ENCODE peak calls at places on chromosome 16, in four cellular contexts. M is CD4-positive, alpha-beta T cell; O is gastrocnemius medialis; I is cardiac muscle cell. W is an unnamed sample.

GRCh38 chr16:353404-354285 is 1.1 kb upstream of the AXIN1 start:
- DNase-seq in M (no peak), O (no peak), I (no peak), W (no peak)

GRCh38 chr16:13793788-13794461 is 126.0 kb upstream of the ERCC4 start:
- DNase-seq in M (no peak), O (no peak), I (peak), W (no peak)

GRCh38 chr16:11358531-11358930 is 13.3 kb downstream of the RMI2 start:
- DNase-seq in M (no peak), O (no peak), I (no peak), W (no peak)

GRCh38 chr16:69741519-69741918 is 13.2 kb downstream of the NOB1 start:
- DNase-seq in M (no peak), O (no peak), I (no peak), W (no peak)

GRCh38 chr16:12420661-12421209 is 383.0 kb downstream of the CPPED1 start:
- DNase-seq in M (no peak), O (no peak), I (peak), W (no peak)

GRCh38 chr16:58458634-58459343 is 41.2 kb upstream of the NDRG4 start:
- DNase-seq in M (no peak), O (no peak), I (no peak), W (no peak)

GRCh38 chr16:82252582-82252981 is 82.6 kb upstream of the MPHOSPH6 start:
- DNase-seq in M (no peak), O (no peak), I (no peak), W (no peak)

GRCh38 chr16:86496929-86497381 is 13.4 kb upstream of the FOXF1 start:
- DNase-seq in M (no peak), O (no peak), I (no peak), W (no peak)

GRCh38 chr16:81711609-81712329 is 67.3 kb upstream of the PLCG2 start:
- DNase-seq in M (no peak), O (no peak), I (no peak), W (no peak)

GRCh38 chr16:79418588-79418987 is 181.9 kb downstream of the MAF start:
- DNase-seq in M (no peak), O (no peak), I (no peak), W (no peak)

DNA sequence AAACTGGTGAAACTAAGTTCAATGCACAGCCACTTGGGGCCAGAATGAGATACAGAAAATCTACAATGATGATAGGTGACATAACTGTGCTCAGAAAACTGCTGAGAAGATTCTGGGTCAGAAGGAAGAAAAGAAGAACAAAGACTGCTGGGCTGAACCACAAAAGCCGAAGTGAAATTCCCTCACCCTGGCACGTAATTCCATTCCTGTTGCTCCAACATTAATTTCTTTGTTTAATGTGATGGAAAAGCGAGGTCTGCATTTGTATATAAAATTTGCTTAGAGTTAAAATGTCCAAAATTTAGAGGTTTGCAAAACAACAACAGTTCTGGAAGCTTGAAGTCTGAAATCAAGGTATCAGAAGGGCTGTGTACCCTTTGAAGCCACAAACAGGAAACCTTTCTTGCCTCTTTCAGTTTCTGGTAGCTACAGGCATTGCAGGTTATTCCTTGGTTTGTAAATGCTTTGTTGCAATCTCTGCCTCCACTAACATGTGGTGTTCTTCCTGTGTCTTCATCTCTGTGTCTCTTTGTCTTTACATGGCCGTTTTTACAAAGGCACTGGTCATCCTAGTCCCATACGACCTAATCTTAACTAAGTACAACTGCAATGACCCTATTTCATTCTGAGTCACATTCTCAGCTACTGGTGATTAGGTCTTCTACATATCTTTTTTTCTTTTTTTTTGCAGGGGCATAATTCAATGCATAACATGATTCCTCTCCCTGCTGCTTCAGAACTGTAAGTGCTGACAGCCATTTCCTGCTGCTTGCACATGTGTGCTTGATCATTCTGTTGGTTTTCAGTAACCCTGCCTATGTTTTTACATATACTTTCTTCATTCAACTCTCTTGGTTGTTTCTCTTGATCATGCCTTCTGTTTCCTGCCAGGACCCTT is 603.0 kb upstream of the CDH8 start:
- DNase-seq in M (no peak), O (no peak), I (no peak), W (no peak)
- TF ChIP-seq CTCF in M (no peak), O (no peak), I (no peak), W (no peak)

DNA sequence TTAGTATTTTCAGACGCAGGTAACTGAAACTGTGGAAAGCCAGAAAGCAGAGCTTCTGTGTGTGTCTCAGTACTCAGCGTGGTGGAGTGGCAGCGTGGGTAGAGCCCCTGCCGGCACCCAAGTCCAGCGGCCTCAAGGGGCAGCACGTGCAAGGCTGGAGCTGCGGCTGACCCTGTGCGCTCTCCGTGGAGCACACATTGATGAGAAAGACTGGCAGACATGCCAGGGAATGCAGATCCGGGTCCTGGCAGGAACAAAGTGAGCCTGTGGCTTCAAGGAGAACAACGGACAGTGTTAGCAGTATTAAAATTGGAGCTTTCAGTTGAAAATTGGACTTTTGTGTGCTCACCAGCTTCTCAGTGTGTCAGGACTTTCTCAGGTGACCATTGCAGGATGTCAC is 23.3 kb downstream of the ZC3H18 start:
- DNase-seq in M (no peak), O (no peak), I (no peak), W (no peak)
- TF ChIP-seq CTCF in M (no peak), O (no peak), I (no peak), W (no peak)

GRCh38 chr16:1564325-1564724 is 30.9 kb downstream of the TMEM204 start:
- DNase-seq in M (no peak), O (no peak), I (no peak), W (no peak)
- TF ChIP-seq CTCF in M (no peak), O (no peak), I (peak), W (no peak)

GRCh38 chr16:88633684-88634140 is 4.7 kb upstream of the IL17C start:
- DNase-seq in M (peak), O (no peak), I (peak), W (peak)
- TF ChIP-seq CTCF in M (no peak), O (no peak), I (peak), W (no peak)

GRCh38 chr16:56681939-56682702 is at the start of gene MT1X:
- DNase-seq in M (peak), O (peak), I (peak), W (peak)
- TF ChIP-seq CTCF in M (no peak), O (no peak), I (no peak), W (no peak)

DNA sequence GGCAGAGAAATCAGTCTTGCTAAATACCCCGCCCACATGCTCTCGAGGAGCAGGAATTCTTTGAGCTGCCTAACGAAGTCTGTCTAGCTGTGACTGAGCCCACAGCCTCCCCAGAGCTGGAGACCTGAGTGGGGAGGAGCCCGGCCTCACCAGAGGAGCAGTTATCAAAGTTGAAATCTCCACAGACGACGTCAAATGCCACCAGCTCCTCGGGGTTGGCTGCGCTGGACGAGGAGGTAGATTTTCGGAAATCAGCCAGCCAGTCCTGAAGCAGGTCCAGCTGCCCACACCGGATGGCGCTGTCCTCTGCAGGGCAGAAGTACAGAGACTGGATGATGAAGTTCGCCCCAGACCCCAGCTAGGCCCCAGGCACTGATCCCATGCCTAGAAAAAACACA is 53.8 kb downstream of the PRMT7 start:
- DNase-seq in M (no peak), O (no peak), I (no peak), W (no peak)
- TF ChIP-seq CTCF in M (no peak), O (no peak), I (peak), W (no peak)

GRCh38 chr16:6076631-6077030 is 979.0 kb upstream of the EEF2KMT start:
- DNase-seq in M (no peak), O (no peak), I (no peak), W (no peak)

GRCh38 chr16:6081320-6081976 is 983.9 kb upstream of the EEF2KMT start:
- DNase-seq in M (no peak), O (no peak), I (peak), W (no peak)
- TF ChIP-seq CTCF in M (no peak), O (no peak), I (peak), W (no peak)

DNA sequence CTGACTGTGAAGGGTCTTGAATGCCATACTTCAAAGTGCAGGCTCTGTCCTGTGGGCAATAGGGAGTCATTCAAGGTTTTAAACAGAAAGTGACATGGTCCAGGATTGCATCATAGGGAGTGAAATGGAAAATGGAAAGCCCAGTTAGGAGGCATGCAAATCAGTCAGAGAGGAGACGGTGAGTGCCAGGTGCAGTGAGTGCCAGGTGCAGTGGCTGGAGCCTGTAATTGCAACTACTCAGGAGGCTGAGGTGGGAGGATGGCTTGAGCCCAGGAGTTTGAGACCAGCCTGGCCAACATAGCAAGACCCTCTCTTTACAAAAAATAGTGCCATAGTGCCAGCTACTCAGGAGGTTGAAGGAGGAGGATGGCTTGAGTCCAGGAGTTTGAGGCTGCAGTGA is 35.2 kb upstream of the SIAH1 start:
- DNase-seq in M (no peak), O (no peak), I (no peak), W (no peak)
- TF ChIP-seq CTCF in M (no peak), O (no peak), I (no peak), W (no peak)

DNA sequence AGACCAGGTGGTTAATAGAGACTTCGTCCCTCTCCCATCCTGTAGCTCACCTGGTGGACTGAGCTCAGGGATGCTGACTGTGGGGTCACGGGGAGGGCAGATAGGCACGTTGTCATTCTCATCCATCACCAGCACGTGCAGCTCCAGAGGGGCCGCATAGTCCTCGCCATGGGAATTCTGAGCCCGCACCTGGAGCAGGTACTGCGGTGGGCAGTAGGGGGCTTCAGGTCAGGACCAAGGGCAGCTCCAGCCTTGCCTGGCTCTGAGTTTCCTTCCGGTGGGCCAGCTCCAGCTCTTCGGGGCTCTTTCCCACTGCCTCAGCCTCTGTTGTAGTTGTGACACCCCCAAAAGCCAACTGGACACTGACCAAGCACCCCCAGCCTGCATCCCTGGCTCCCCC is 5.6 kb downstream of the CDH16 start:
- DNase-seq in M (no peak), O (no peak), I (peak), W (no peak)
- TF ChIP-seq CTCF in M (no peak), O (no peak), I (no peak), W (no peak)

DNA sequence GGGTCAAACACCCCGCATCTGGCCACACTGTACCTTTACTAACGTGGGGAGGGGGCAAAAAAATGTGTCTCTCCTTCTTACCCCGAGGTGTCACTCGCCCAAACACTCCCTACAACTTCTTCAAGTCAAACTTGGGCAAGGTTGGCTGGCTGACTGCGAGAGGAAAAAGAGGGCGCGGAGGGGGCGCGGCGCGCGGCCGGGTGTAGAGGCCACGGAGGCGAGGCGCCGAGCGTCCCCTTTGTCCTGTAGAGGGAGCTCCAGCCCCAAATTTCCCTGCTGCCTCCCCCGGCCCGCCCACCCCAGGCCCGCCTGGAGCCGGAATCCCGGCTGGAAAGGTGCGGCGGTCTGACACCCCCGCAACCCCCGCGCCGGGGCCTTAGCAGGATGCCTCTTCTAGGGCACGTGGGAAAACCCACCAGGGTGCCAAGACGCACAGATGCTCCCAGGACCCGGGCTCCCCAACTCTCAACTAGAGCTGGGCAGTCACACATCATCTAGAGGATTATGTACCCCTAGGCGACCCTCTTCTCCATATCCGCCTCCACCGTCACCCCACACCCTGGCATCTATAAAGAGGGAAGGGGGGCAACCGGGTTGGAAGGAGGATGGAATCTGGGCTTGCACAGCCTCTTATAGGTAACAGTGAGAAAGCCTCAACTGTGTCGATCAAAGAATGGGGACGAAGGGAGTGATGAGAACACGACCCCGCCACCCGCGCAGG is 4.2 kb downstream of the IRX3 start:
- DNase-seq in M (no peak), O (no peak), I (peak), W (no peak)
- TF ChIP-seq CTCF in M (no peak), O (no peak), I (peak), W (no peak)